ENCODE peak calls at places on chromosomes 3 and 15, in four cellular contexts. I is HCT116, N is A549, E is heart right ventricle. R is an unnamed sample.

GRCh38 chr3:164467027-164467426 is 611.3 kb downstream of the SI start:
- DNase-seq in I (no peak), N (peak), E (no peak), R (no peak)

GRCh38 chr3:175150812-175151411 is 291.8 kb downstream of the NAALADL2 start:
- DNase-seq in I (peak), N (no peak), E (no peak), R (peak)

GRCh38 chr15:29687939-29688884 is 134.1 kb downstream of the TJP1 start:
- DNase-seq in I (no peak), N (no peak), E (no peak), R (no peak)

GRCh38 chr3:42655331-42655888 is 1.9 kb downstream of the ZBTB47 start:
- DNase-seq in I (no peak), N (no peak), E (peak), R (no peak)

GRCh38 chr3:94226058-94226457 is 163.2 kb downstream of the NSUN3 start:
- DNase-seq in I (no peak), N (no peak), E (no peak), R (no peak)

GRCh38 chr3:127732303-127732702 is 59.6 kb downstream of the ABTB1 start:
- DNase-seq in I (no peak), N (no peak), E (no peak), R (no peak)

GRCh38 chr3:185280572-185281365 is 26.9 kb upstream of the EHHADH start:
- DNase-seq in I (peak), N (peak), E (no peak), R (no peak)

GRCh38 chr3:107740992-107741896 is 218.5 kb downstream of the BBX start:
- DNase-seq in I (no peak), N (peak), E (no peak), R (no peak)

GRCh38 chr3:100941046-100941445 is 52.2 kb downstream of the ABI3BP start:
- DNase-seq in I (no peak), N (no peak), E (no peak), R (peak)

GRCh38 chr15:91866971-91867372 is 13.5 kb downstream of the SLCO3A1 start:
- DNase-seq in I (no peak), N (no peak), E (peak), R (no peak)

GRCh38 chr3:157566596-157566995 is 63.4 kb upstream of the VEPH1 start:
- DNase-seq in I (no peak), N (no peak), E (no peak), R (no peak)

GRCh38 chr15:72754096-72754495 is 29.5 kb downstream of the ADPGK start:
- DNase-seq in I (no peak), N (no peak), E (no peak), R (no peak)

GRCh38 chr15:85582719-85583089 is 202.3 kb downstream of the AKAP13 start:
- DNase-seq in I (no peak), N (no peak), E (peak), R (no peak)

GRCh38 chr3:119630119-119630518 is 30.3 kb downstream of the POPDC2 start:
- DNase-seq in I (no peak), N (no peak), E (no peak), R (no peak)

DNA sequence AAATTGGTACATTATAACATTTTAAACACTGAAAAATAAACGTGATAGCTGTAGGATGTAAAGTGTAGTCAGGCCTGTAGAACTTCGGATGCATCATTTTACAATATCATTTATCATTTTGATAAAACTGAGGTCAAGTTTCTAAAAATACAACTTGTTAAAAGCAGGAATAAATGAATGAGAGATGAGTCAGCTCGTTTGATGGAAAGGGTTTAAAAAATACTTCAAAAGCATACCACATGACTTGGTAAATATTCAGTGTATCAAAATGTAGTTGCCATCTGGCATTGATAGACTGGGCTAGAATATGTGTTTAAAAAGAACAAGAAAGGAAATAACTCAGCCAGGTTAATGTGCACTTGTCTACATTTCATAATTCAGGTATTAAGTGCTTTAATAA is 357.0 kb downstream of the TIGIT start:
- DNase-seq in I (peak), N (peak), E (no peak), R (no peak)
- H3K4me3 ChIP-seq in I (no peak), N (no peak), E (no peak), R (no peak)

DNA sequence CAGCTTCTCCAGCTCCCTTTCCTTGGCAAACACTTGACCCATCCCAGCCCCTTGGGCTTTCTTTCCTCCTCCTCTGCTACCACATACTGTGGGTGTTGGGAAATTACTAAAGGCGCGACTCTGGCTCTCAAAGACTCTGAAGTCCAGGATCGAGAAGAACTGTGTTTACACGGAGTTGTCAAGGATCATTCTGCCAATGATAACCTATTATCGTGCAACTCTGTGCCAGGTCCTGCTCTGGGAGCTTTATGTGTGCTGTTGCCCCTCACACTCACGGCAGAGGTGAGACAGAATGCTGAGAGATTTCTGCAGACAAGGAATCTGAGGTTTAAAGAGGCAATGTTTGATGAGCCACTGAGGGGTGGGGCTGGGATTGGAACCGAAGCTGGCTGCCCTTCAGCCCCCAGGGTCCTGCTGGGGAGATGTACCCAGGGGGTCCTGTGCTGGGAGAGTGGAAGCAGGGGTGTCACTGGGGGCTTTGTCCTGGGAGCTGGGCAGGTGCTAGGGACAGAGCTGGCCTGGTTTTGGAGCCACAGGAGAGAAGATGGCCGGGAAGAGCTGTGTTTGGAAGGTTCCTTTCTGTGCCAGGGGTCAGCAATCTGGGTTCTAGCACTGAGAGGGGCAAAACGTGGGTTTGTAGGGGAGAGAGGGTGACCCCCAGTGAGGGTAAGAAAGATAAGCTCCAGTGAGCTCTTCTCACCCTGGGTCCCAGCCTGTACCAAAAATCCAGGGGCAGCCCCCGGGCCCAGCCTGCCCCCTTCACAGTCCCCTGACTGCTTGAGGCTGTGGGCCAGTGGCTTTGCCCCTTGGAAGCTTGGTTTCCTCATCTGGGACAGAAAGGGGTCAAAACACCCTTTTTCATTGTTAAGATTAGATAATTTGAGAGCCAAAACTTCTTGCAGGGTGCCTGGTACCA is 69.4 kb downstream of the SMAD3 start:
- DNase-seq in I (no peak), N (no peak), E (no peak), R (no peak)
- H3K27ac ChIP-seq in I (no peak), N (peak), E (peak), R (peak)

DNA sequence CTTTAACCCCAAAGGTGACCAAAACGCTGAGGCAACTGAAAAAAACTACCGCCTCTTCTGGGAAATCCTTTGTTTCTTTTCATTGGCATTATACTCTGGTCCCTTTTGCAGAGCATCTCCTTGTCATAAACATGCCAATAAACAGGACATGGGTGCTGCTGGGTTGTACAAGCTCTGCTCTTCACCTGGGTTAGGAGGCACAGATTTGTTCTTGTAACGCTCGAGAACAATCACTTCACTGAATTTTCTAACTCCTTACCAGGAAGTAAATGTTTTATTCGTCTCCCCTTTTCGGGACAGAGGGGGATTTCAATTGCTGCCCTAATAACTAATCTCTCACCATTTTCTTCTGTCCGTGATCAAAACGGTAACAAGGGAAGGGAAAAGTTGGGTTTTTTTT is 1.3 kb downstream of the PLCH1 start:
- DNase-seq in I (no peak), N (no peak), E (no peak), R (no peak)
- H3K4me3 ChIP-seq in I (peak), N (peak), E (peak), R (peak)

GRCh38 chr3:38008191-38008701 is 17.7 kb downstream of the VILL start:
- DNase-seq in I (no peak), N (no peak), E (peak), R (no peak)

GRCh38 chr3:38006031-38006430 is 15.4 kb downstream of the VILL start:
- DNase-seq in I (no peak), N (no peak), E (no peak), R (no peak)

GRCh38 chr3:38008971-38009580 is 18.5 kb downstream of the VILL start:
- DNase-seq in I (no peak), N (no peak), E (no peak), R (no peak)

GRCh38 chr3:38006445-38006995 is 15.9 kb downstream of the VILL start:
- DNase-seq in I (no peak), N (no peak), E (no peak), R (no peak)

GRCh38 chr3:38007754-38008090 is 17.1 kb downstream of the VILL start:
- DNase-seq in I (no peak), N (no peak), E (no peak), R (no peak)
- H3K27ac ChIP-seq in I (no peak), N (no peak), E (no peak), R (no peak)

GRCh38 chr3:169323580-169324453 is 339.7 kb downstream of the MECOM start:
- DNase-seq in I (no peak), N (no peak), E (peak), R (no peak)
- H3K4me3 ChIP-seq in I (no peak), N (no peak), E (no peak), R (peak)

DNA sequence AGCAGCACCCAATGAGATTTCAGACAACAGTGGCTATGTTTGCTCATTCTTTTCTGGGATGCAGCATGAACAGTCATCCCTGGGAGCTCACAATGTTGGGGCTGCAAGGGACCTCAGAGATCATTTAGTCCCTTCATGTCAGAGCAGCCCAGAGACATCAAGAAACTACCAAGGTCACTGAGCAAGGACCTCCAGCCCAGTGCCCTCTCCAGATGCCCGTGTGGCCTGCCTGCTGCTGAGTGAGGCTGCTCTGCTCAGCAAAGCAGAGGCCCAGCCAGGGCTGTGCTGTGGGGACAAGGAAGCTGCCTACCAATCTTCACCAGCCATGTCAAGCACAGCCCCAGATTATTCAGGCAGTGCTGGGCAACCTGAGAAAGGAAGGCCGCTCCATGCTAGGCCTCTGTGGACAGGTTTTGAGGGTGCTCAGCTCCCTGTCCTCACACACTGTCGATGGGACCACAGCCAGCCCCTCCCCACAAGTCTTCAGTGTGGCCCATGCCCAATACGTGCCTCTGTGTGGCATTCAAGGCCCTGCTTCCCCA is 99.7 kb downstream of the DAPK2 start:
- DNase-seq in I (no peak), N (no peak), E (no peak), R (no peak)
- H3K27ac ChIP-seq in I (no peak), N (no peak), E (no peak), R (peak)

DNA sequence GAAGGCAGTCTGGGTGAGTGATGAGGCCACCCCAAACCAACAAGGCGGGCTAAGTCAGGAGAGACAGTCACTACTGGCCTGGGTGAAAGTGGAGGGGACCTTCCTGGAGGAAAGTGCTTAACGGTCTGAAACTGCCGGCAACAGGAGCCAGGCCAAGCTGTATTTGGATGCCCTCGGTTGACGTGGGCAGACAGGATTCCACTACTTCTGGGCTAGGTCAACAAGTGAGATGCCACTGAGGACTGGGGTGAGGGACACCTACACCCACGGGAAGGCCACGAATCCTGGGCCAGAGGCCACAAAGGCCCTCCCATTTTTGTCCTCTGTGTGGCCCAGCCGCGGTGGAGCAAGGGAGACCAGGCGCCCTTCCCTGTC is 12.3 kb downstream of the SPTBN5 start:
- DNase-seq in I (no peak), N (no peak), E (no peak), R (no peak)
- H3K4me3 ChIP-seq in I (no peak), N (no peak), E (no peak), R (peak)

DNA sequence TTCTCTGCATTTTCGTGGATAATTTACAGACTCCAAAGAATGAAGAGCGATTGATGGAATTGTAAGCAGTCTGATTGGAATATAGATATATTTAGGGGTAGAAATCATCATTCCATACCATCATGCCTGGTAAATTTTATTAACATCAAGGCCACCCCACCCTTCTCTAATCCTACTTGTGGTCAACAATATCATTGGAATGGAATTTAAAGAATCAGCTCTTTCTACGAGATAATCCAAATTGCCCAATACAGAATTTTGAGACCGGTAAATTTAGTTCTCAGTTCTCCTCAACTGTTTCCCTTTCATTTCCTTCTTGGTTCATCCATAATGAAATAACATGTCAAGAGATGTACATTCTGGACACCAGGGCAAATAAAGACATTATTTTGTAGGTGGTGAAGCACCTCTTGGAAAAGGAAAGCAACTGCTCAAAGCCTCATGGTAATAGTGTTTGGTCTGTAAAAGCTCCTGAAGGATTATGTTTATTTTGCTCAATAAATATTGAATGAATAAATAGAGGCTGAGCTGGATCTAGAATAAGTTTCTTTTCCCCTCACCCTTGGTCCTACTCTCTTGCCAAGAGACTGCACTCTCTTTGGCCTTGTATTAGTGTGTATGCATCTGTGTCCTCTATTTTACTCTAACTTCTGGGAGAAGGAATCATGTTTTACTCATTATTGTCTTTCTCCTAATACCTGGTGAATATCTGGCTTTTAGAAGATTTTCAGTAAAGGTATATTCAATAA is 133.7 kb upstream of the BCL6 start:
- DNase-seq in I (no peak), N (no peak), E (no peak), R (no peak)
- H3K27ac ChIP-seq in I (no peak), N (no peak), E (no peak), R (no peak)

DNA sequence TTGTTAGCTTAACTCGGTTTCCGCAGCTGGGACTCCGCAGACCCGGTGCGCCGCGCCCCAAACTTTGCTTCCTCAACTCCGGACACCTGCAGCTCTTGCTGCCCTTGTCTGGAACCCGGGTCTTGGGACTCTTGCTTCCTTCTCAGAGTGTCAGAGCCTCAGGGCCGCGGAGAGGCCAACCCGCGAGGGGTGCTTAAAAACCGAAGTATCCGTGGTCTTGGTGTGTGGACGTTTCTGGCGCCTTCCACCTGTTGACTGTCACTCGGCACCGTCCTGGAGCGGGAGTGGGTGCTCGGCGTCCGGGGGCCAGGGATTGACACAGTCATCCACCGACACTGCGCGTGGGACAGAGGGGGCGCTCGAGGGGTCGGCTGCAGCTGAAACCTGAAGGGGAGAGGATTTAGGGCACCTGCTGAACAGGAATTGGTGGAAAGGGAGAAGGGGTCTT is 386 bp downstream of the SQOR start:
- DNase-seq in I (no peak), N (peak), E (peak), R (peak)
- H3K4me3 ChIP-seq in I (peak), N (peak), E (peak), R (peak)

R was measured in breast epithelium.